ENCODE peak calls at places on chromosomes 16 and 17, in four cellular contexts. A, U, K and C are unnamed samples.
A peak's percentile ranks its signal among the peaks of the same experiment; 100 is the strongest.

GRCh38 chr17:81519284-81520020 is 6.9 kb upstream of the ACTG1 start:
- DNase-seq in U (peak; percentile 60), A (no peak), K (peak; percentile 75), C (peak; percentile 50)

GRCh38 chr16:67356372-67356771 is 29.8 kb downstream of the LRRC36 start:
- DNase-seq in K (no peak), U (no peak), A (no peak), C (no peak)

GRCh38 chr17:32610027-32610650 is 123.3 kb downstream of the CDK5R1 start:
- DNase-seq in A (no peak), U (no peak), K (no peak), C (no peak)

GRCh38 chr17:47305302-47305923 is 18.3 kb upstream of the EFCAB13 start:
- DNase-seq in A (peak; percentile 86), K (no peak), U (no peak), C (peak; percentile 89)

GRCh38 chr17:49468827-49469385 is 26.2 kb upstream of the NGFR start:
- DNase-seq in U (no peak), K (no peak), A (peak; percentile 51), C (no peak)

GRCh38 chr16:65538945-65539344 is 417.1 kb upstream of the CDH11 start:
- DNase-seq in A (peak; percentile 51), K (no peak), U (no peak), C (no peak)

GRCh38 chr17:32240745-32241144 is 24.9 kb upstream of the RHBDL3 start:
- DNase-seq in U (no peak), A (peak; percentile 25), K (no peak), C (peak; percentile 29)

GRCh38 chr17:10875984-10876555 is 38.2 kb upstream of the PIRT start:
- DNase-seq in U (peak; percentile 19), K (peak; percentile 73), A (peak; percentile 34), C (peak; percentile 27)

GRCh38 chr16:57283214-57283955 is 1.1 kb downstream of the PLLP start:
- DNase-seq in K (no peak), U (no peak), A (no peak), C (no peak)

GRCh38 chr17:28416703-28417311 is 10.8 kb upstream of the SLC46A1 start:
- DNase-seq in K (peak; percentile 75), A (peak; percentile 64), U (peak; percentile 36), C (peak; percentile 76)

GRCh38 chr16:57878586-57878985 is 76.3 kb upstream of the KIFC3 start:
- DNase-seq in K (no peak), A (no peak), U (no peak), C (no peak)

GRCh38 chr17:67606896-67607604 is 110.7 kb upstream of the NOL11 start:
- DNase-seq in K (no peak), A (no peak), U (no peak), C (no peak)

GRCh38 chr16:8929086-8929748 is 34.5 kb downstream of the USP7 start:
- DNase-seq in K (no peak), A (no peak), U (no peak), C (no peak)

GRCh38 chr16:1858189-1858588 is 13.8 kb downstream of the MEIOB start:
- DNase-seq in A (no peak), U (no peak), K (no peak), C (no peak)

GRCh38 chr16:709651-710499 is 4.3 kb upstream of the FBXL16 start:
- DNase-seq in A (peak; percentile 84), K (no peak), U (no peak), C (no peak)

GRCh38 chr16:2895813-2896212 is 12.8 kb downstream of the FLYWCH2 start:
- DNase-seq in A (peak; percentile 15), U (no peak), K (no peak), C (no peak)

GRCh38 chr16:11354733-11355574 is 9.7 kb downstream of the RMI2 start:
- DNase-seq in U (no peak), A (peak; percentile 29), K (no peak), C (no peak)

GRCh38 chr17:59440757-59441458 is 109.5 kb downstream of the YPEL2 start:
- DNase-seq in U (peak; percentile 92), K (peak; percentile 100), A (peak; percentile 90), C (peak; percentile 89)

GRCh38 chr17:76681222-76682137 is 29.3 kb downstream of the MXRA7 start:
- DNase-seq in U (peak; percentile 65), A (peak; percentile 76), K (peak; percentile 90), C (peak; percentile 69)

GRCh38 chr16:75296606-75297005 is 45.2 kb upstream of the BCAR1 start:
- DNase-seq in K (no peak), A (peak; percentile 33), U (no peak), C (no peak)

GRCh38 chr17:74151551-74152315 is 51.7 kb upstream of the RPL38 start:
- DNase-seq in K (no peak), A (no peak), U (no peak), C (no peak)

GRCh38 chr17:47990962-47991731 is 20.2 kb downstream of the CDK5RAP3 start:
- DNase-seq in K (no peak), U (no peak), A (peak; percentile 36), C (no peak)

GRCh38 chr17:76527430-76528111 is 9.9 kb downstream of the CYGB start:
- DNase-seq in K (peak; percentile 42), A (peak; percentile 92), U (no peak), C (peak; percentile 89)

GRCh38 chr16:83954577-83955016 is 1.6 kb downstream of the OSGIN1 start:
- DNase-seq in K (peak; percentile 68), U (no peak), A (peak; percentile 28), C (peak; percentile 35)

GRCh38 chr16:17408296-17408695 is 62.5 kb downstream of the XYLT1 start:
- DNase-seq in K (no peak), A (peak; percentile 21), U (no peak), C (no peak)

GRCh38 chr17:80786470-80786869 is 205.2 kb upstream of the CHMP6 start:
- DNase-seq in K (no peak), U (no peak), A (no peak), C (no peak)

GRCh38 chr16:648071-648785 is 937 bp upstream of the WDR90 start:
- DNase-seq in K (peak; percentile 88), U (peak; percentile 38), A (no peak), C (peak; percentile 63)

GRCh38 chr16:546909-547770 is 13.1 kb upstream of the PRR35 start:
- DNase-seq in K (peak; percentile 88), U (peak; percentile 77), A (peak; percentile 63), C (no peak)

GRCh38 chr17:12865769-12866168 is 76.5 kb downstream of the ARHGAP44 start:
- DNase-seq in U (no peak), K (no peak), A (no peak), C (no peak)

GRCh38 chr16:67673712-67674580 is 7.3 kb downstream of the C16orf86 start:
- DNase-seq in U (no peak), A (peak; percentile 27), K (peak; percentile 84), C (peak; percentile 68)

GRCh38 chr17:68595986-68596385 is 5.2 kb downstream of the FAM20A start:
- DNase-seq in U (no peak), K (no peak), A (no peak), C (no peak)

GRCh38 chr17:48542956-48543853 is 1.7 kb downstream of the HOXB2 start:
- DNase-seq in K (peak; percentile 47), A (no peak), U (no peak), C (peak; percentile 59)

GRCh38 chr17:29918922-29919856 is 10.8 kb downstream of the SSH2 start:
- DNase-seq in U (no peak), K (no peak), A (no peak), C (peak; percentile 5)

GRCh38 chr17:193426-193810 is 12.0 kb upstream of the DOC2B start:
- DNase-seq in U (no peak), A (no peak), K (no peak), C (no peak)

GRCh38 chr17:81042606-81043005 is 7.7 kb downstream of the BAIAP2 start:
- DNase-seq in K (no peak), A (no peak), U (no peak), C (no peak)

GRCh38 chr17:60165223-60165622 is 15.4 kb downstream of the CA4 start:
- DNase-seq in U (no peak), K (no peak), A (no peak), C (no peak)

GRCh38 chr16:67296422-67296821 is 17.1 kb downstream of the PLEKHG4 start:
- DNase-seq in K (no peak), A (peak; percentile 80), U (no peak), C (no peak)

GRCh38 chr16:10312784-10313724 is 72.8 kb upstream of the ATF7IP2 start:
- DNase-seq in U (no peak), A (no peak), K (no peak), C (no peak)

GRCh38 chr16:4404247-4404966 is 12.0 kb downstream of the CORO7 start:
- DNase-seq in A (peak; percentile 48), U (no peak), K (peak; percentile 51), C (peak; percentile 38)
- TF ChIP-seq CTCF in A (peak; percentile 68), U (no peak), K (peak; percentile 25), C (peak; percentile 65)

GRCh38 chr16:28310796-28311195 is 18.5 kb downstream of the SBK1 start:
- DNase-seq in K (no peak), U (no peak), A (no peak), C (no peak)
- TF ChIP-seq CTCF in K (no peak), U (no peak), A (no peak), C (no peak)

GRCh38 chr17:5439446-5439764 is 450 bp upstream of the C1QBP start:
- DNase-seq in A (no peak), K (no peak), U (no peak), C (no peak)
- TF ChIP-seq CTCF in A (no peak), K (no peak), U (no peak), C (no peak)

GRCh38 chr16:85752511-85753420 is 1.9 kb upstream of the C16orf74 start:
- DNase-seq in A (no peak), K (peak; percentile 31), U (peak; percentile 50), C (peak; percentile 84)
- TF ChIP-seq CTCF in A (no peak), K (no peak), U (no peak), C (no peak)